ENCODE peak calls at places on chromosomes 5 and 9, in nine cellular contexts. E, Q, V, N, U, O, B, F and T are unnamed samples.

GRCh38 chr9:127664678-127665507 is 41.9 kb upstream of the CFAP157 start:
- DNase-seq in Q (peak; percentile 73), E (no peak), V (no peak), U (no peak), N (peak; percentile 13), O (no peak), F (no peak), B (no peak), T (peak; percentile 28)

GRCh38 chr5:140038373-140038957 is 4.6 kb downstream of the NRG2 start:
- DNase-seq in F (no peak), Q (peak; percentile 22), N (peak; percentile 50), B (no peak), U (no peak), E (peak; percentile 70), V (no peak), O (peak; percentile 78), T (no peak)

GRCh38 chr5:119330367-119331183 is 25.2 kb upstream of the TNFAIP8 start:
- DNase-seq in O (no peak), N (no peak), U (no peak), V (no peak), Q (no peak), B (peak; percentile 51), F (no peak), E (no peak), T (no peak)

GRCh38 chr5:180618830-180619562 is 27.7 kb upstream of the SCGB3A1 start:
- DNase-seq in B (peak; percentile 25), U (no peak), N (peak; percentile 47), E (peak; percentile 36), O (no peak), V (no peak), F (no peak), Q (peak; percentile 28), T (no peak)

GRCh38 chr5:175653763-175654162 is 4.1 kb upstream of the HRH2 start:
- DNase-seq in Q (no peak), B (no peak), O (no peak), E (no peak), F (no peak), U (no peak), N (no peak), V (no peak), T (no peak)

GRCh38 chr5:131262953-131263541 is 806 bp upstream of the CDC42SE2 start:
- DNase-seq in N (no peak), F (no peak), Q (no peak), O (peak; percentile 62), E (peak; percentile 30), V (no peak), B (no peak), U (no peak), T (no peak)

GRCh38 chr5:163730206-163730782 is 224.9 kb downstream of the MAT2B start:
- DNase-seq in E (no peak), V (no peak), Q (no peak), F (no peak), B (no peak), U (no peak), O (peak; percentile 71), N (no peak), T (no peak)

GRCh38 chr5:76787237-76787636 is 31.6 kb upstream of the F2RL1 start:
- DNase-seq in B (no peak), Q (peak; percentile 61), U (peak; percentile 51), E (peak; percentile 96), O (no peak), V (peak; percentile 42), F (peak; percentile 44), N (peak; percentile 95), T (no peak)

GRCh38 chr9:82511626-82512025 is 523.1 kb downstream of the SPATA31D1 start:
- DNase-seq in F (no peak), O (no peak), E (no peak), N (no peak), U (no peak), B (no peak), Q (no peak), V (no peak), T (no peak)

GRCh38 chr9:82512724-82513123 is 524.2 kb downstream of the SPATA31D1 start:
- DNase-seq in F (no peak), O (no peak), N (no peak), Q (no peak), E (no peak), U (no peak), B (no peak), V (no peak), T (no peak)

GRCh38 chr9:82513976-82514735 is 525.6 kb downstream of the SPATA31D1 start:
- DNase-seq in U (no peak), V (no peak), F (no peak), E (no peak), O (no peak), Q (no peak), B (no peak), N (no peak), T (no peak)

DNA sequence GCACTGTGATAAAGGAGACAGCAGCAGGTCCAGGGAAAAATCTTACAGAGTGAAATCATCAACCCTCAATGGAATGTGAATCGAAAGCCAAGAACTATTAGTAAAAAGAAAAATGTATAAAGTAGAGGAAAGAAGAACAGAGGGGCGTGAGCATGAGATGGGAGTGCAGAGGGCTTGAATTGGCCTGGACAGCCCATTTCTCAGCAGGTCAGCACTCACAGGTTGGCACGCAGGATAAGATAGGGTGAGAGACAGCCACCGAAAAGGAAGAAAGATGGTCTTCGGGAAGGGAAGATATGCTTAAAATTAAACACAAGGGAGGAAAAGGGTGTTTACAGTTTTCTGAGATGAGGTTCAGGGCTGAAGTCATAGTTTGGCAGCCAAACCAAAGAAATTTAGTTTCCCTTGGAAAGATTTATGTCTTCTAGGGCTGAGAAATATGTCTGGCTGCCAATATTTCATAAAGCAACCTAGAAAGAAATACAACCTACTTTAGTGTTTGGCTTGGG is 524.7 kb downstream of the SPATA31D1 start:
- DNase-seq in B (no peak), Q (peak; percentile 15), O (no peak), U (no peak), N (peak; percentile 72), E (peak; percentile 67), F (no peak), V (no peak), T (no peak)
- H3K4me3 ChIP-seq in B (no peak overlapping the region), Q (no peak overlapping the region), O (no peak overlapping the region), U (no peak overlapping the region), N (peak overlapping the region; percentile 33), E (no peak overlapping the region), F (no peak overlapping the region), V (no peak overlapping the region), T (no peak overlapping the region)

GRCh38 chr9:35074141-35074540 is 1.7 kb upstream of the VCP start:
- DNase-seq in O (no peak), N (no peak), U (no peak), V (no peak), F (no peak), E (no peak), B (no peak), Q (no peak), T (no peak)

GRCh38 chr9:35071814-35072460 is 488 bp downstream of the VCP start:
- DNase-seq in U (peak; percentile 69), V (peak; percentile 83), Q (peak; percentile 88), N (peak; percentile 84), E (peak; percentile 82), B (peak; percentile 73), O (peak; percentile 79), F (peak; percentile 88), T (no peak)

GRCh38 chr9:35074791-35075190 is 2.4 kb upstream of the VCP start:
- DNase-seq in N (no peak), F (no peak), V (no peak), U (no peak), O (no peak), E (no peak), B (no peak), Q (no peak), T (no peak)

GRCh38 chr9:35072461-35073275 is at the start of gene VCP:
- DNase-seq in E (peak; percentile 99), O (peak; percentile 99), U (peak; percentile 98), V (peak; percentile 99), F (peak; percentile 98), Q (peak; percentile 99), N (peak; percentile 99), B (peak; percentile 95), T (peak; percentile 97)

GRCh38 chr9:35073276-35073607 is 817 bp upstream of the VCP start:
- DNase-seq in U (no peak), V (no peak), E (no peak), Q (no peak), B (no peak), O (no peak), F (no peak), N (peak; percentile 19), T (no peak)
- H3K4me3 ChIP-seq in U (no peak overlapping the region), V (peak overlapping the region; percentile 28), E (no peak overlapping the region), Q (no peak overlapping the region), B (peak overlapping the region; percentile 93), O (no peak overlapping the region), F (peak overlapping the region; percentile 75), N (no peak overlapping the region), T (no peak overlapping the region)

GRCh38 chr5:38600334-38601045 is 44.0 kb upstream of the LIFR start:
- DNase-seq in V (no peak), Q (peak; percentile 41), U (no peak), F (no peak), N (peak; percentile 37), O (no peak), B (no peak), E (no peak), T (no peak)

GRCh38 chr5:38601133-38601842 is 44.8 kb upstream of the LIFR start:
- DNase-seq in O (no peak), E (no peak), V (no peak), U (no peak), N (no peak), Q (no peak), F (peak; percentile 46), B (no peak), T (no peak)

GRCh38 chr5:38602641-38603040 is 46.2 kb upstream of the LIFR start:
- DNase-seq in N (no peak), B (no peak), O (no peak), F (no peak), Q (no peak), E (no peak), V (no peak), U (no peak), T (no peak)

GRCh38 chr5:38603691-38604090 is 47.2 kb upstream of the LIFR start:
- DNase-seq in V (no peak), Q (peak; percentile 30), F (no peak), O (no peak), N (peak; percentile 40), U (no peak), B (no peak), E (peak; percentile 50), T (no peak)

DNA sequence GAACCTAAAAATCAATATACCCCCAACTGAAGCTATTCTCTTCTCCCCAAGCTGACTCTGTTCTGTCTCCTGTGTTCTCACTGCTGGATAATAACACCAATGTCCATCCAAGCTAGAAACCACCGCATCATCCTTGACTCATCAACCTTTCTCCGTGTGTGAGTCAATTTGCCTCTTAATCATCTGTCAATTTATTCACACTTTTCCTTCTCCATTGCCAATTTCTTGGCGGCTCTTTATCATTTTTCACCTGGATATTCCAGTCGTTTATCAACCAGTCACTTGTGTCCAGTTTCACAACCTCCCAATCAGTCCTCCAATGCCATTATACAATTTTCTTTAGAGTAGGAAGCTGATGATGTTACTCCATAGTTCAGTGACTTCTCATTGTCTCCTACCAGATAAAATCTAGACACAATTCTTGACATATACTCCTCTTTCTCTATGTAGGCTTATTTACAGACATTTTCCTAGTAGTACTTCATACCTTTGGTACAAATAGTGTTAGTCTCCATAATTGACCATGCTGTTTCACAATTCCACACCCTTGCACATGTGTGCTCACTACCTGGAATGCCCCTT is 45.5 kb upstream of the LIFR start:
- DNase-seq in B (no peak), V (no peak), O (no peak), Q (no peak), F (no peak), N (peak; percentile 79), U (no peak), E (peak; percentile 70), T (no peak)
- H3K4me3 ChIP-seq in B (no peak overlapping the region), V (no peak overlapping the region), O (no peak overlapping the region), Q (no peak overlapping the region), F (no peak overlapping the region), N (no peak overlapping the region), U (no peak overlapping the region), E (no peak overlapping the region), T (no peak overlapping the region)

GRCh38 chr9:89137548-89138462 is 40.8 kb downstream of the SHC3 start:
- DNase-seq in U (peak; percentile 86), N (peak; percentile 95), E (peak; percentile 95), B (no peak), Q (peak; percentile 93), F (peak; percentile 19), V (peak; percentile 91), O (no peak), T (peak; percentile 80)
- H3K4me3 ChIP-seq in U (no peak overlapping the region), N (no peak overlapping the region), E (no peak overlapping the region), B (no peak overlapping the region), Q (no peak overlapping the region), F (no peak overlapping the region), V (no peak overlapping the region), O (no peak overlapping the region), T (no peak overlapping the region)